ENCODE peak calls at places on chromosomes 6 and 20, in eight cellular contexts. One of them, this sample, is unnamed.

GRCh38 chr6:143773503-143773902 is 69.6 kb upstream of the LTV1 start:
- DNase-seq in H1: no peak
- DNase-seq in A549: no peak
- DNase-seq in K562: no peak
- DNase-seq in HCT116: no peak
- DNase-seq in endothelial cell of umbilical vein: no peak
- DNase-seq in HepG2: no peak
- DNase-seq in GM12878: no peak
- DNase-seq in this sample: no peak

GRCh38 chr6:142659661-142660060 is 285.3 kb downstream of the HIVEP2 start:
- DNase-seq in H1: no peak
- DNase-seq in A549: no peak
- DNase-seq in K562: no peak
- DNase-seq in HCT116: no peak
- DNase-seq in endothelial cell of umbilical vein: no peak
- DNase-seq in HepG2: no peak
- DNase-seq in GM12878: no peak
- DNase-seq in this sample: no peak

GRCh38 chr20:47992021-47992467 is 206.8 kb upstream of the SULF2 start:
- DNase-seq in H1: no peak
- DNase-seq in A549: no peak
- DNase-seq in K562: no peak
- DNase-seq in HCT116: no peak
- DNase-seq in endothelial cell of umbilical vein: no peak
- DNase-seq in HepG2: no peak
- DNase-seq in GM12878: no peak
- DNase-seq in this sample: no peak

GRCh38 chr20:23156842-23157423 is 70.8 kb upstream of the CD93 start:
- DNase-seq in H1: peak; percentile 24
- DNase-seq in A549: no peak
- DNase-seq in K562: no peak
- DNase-seq in HCT116: no peak
- DNase-seq in endothelial cell of umbilical vein: no peak
- DNase-seq in HepG2: no peak
- DNase-seq in GM12878: no peak
- DNase-seq in this sample: no peak

GRCh38 chr6:17305219-17306001 is 24.2 kb downstream of the RBM24 start:
- DNase-seq in H1: no peak
- DNase-seq in A549: no peak
- DNase-seq in K562: no peak
- DNase-seq in HCT116: no peak
- DNase-seq in endothelial cell of umbilical vein: no peak
- DNase-seq in HepG2: no peak
- DNase-seq in GM12878: no peak
- DNase-seq in this sample: no peak

GRCh38 chr6:5511924-5512323 is 250.6 kb downstream of the FARS2 start:
- DNase-seq in H1: no peak
- DNase-seq in A549: no peak
- DNase-seq in K562: no peak
- DNase-seq in HCT116: no peak
- DNase-seq in endothelial cell of umbilical vein: no peak
- DNase-seq in HepG2: no peak
- DNase-seq in GM12878: no peak
- DNase-seq in this sample: no peak

GRCh38 chr6:159109391-159109790 is 59.8 kb upstream of the FNDC1 start:
- DNase-seq in H1: no peak
- DNase-seq in A549: no peak
- DNase-seq in K562: no peak
- DNase-seq in HCT116: no peak
- DNase-seq in endothelial cell of umbilical vein: no peak
- DNase-seq in HepG2: no peak
- DNase-seq in GM12878: no peak
- DNase-seq in this sample: no peak

GRCh38 chr6:125270380-125270779 is 31.4 kb downstream of the HDDC2 start:
- DNase-seq in H1: no peak
- DNase-seq in A549: no peak
- DNase-seq in K562: no peak
- DNase-seq in HCT116: no peak
- DNase-seq in endothelial cell of umbilical vein: no peak
- DNase-seq in HepG2: no peak
- DNase-seq in GM12878: no peak
- DNase-seq in this sample: no peak

GRCh38 chr6:42471116-42471515 is 19.4 kb upstream of the TRERF1 start:
- DNase-seq in H1: no peak
- DNase-seq in A549: no peak
- DNase-seq in K562: no peak
- DNase-seq in HCT116: no peak
- DNase-seq in endothelial cell of umbilical vein: no peak
- DNase-seq in HepG2: no peak
- DNase-seq in GM12878: no peak
- DNase-seq in this sample: no peak

GRCh38 chr20:5595744-5596143 is 154.5 kb upstream of the SHLD1 start:
- DNase-seq in H1: no peak
- DNase-seq in A549: no peak
- DNase-seq in K562: no peak
- DNase-seq in HCT116: no peak
- DNase-seq in endothelial cell of umbilical vein: no peak
- DNase-seq in HepG2: no peak
- DNase-seq in GM12878: no peak
- DNase-seq in this sample: no peak

GRCh38 chr20:5592165-5592564 is 158.0 kb upstream of the SHLD1 start:
- DNase-seq in H1: no peak
- DNase-seq in A549: no peak
- DNase-seq in K562: no peak
- DNase-seq in HCT116: no peak
- DNase-seq in endothelial cell of umbilical vein: no peak
- DNase-seq in HepG2: no peak
- DNase-seq in GM12878: no peak
- DNase-seq in this sample: no peak

GRCh38 chr20:5592823-5593761 is 157.1 kb upstream of the SHLD1 start:
- DNase-seq in H1: no peak
- DNase-seq in A549: no peak
- DNase-seq in K562: no peak
- DNase-seq in HCT116: no peak
- DNase-seq in endothelial cell of umbilical vein: no peak
- DNase-seq in HepG2: no peak
- DNase-seq in GM12878: no peak
- DNase-seq in this sample: no peak

GRCh38 chr20:5600982-5601381 is 149.2 kb upstream of the SHLD1 start:
- DNase-seq in H1: no peak
- DNase-seq in A549: no peak
- DNase-seq in K562: no peak
- DNase-seq in HCT116: no peak
- DNase-seq in endothelial cell of umbilical vein: no peak
- DNase-seq in HepG2: no peak
- DNase-seq in GM12878: no peak
- DNase-seq in this sample: no peak

DNA sequence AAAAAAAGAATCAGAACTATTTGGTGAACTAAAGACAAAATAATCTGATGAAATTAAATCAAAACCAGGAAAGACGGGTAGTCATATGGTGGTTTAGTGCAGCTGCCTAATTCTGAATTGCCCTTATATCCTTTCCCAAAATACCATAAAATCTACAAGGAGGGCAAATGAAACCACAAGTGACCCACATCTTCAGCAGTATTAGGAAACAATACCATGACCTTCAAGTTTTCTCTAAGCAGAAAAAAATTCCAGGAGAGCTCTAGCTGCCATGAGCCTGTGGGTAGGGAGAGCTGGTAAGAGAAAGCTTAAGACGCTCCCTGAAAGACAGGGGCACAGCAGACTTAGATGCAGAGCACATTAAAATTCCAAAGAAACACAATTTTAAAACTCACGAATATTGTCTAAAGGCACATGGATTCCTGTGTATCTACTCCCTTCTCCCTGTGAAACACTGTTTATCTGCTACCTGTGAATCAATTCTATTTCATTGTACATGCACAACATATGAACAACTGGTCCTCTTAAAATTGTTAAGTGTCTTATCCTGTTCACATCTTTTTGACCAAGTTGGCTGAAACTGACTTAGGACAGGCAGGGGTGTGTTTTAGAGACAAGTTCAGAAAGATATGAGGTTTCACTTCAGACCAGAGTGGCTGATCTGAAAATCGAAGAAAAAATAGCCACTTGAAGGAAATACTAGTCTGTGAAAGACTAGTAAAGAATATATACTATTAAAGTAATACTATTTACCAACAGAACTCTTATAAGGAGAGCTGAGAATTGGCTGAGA is 153.6 kb upstream of the SHLD1 start:
- DNase-seq in H1: no peak
- DNase-seq in A549: no peak
- DNase-seq in K562: no peak
- DNase-seq in HCT116: no peak
- DNase-seq in endothelial cell of umbilical vein: no peak
- DNase-seq in HepG2: no peak
- DNase-seq in GM12878: no peak
- DNase-seq in this sample: no peak
- TF ChIP-seq MAX in H1: no peak
- TF ChIP-seq MAX in A549: no peak
- TF ChIP-seq MAX in K562: no peak
- TF ChIP-seq MAX in HCT116: no peak
- TF ChIP-seq MAX in endothelial cell of umbilical vein: no peak
- TF ChIP-seq MAX in HepG2: no peak
- TF ChIP-seq MAX in GM12878: no peak
- TF ChIP-seq MAX in this sample: no peak

DNA sequence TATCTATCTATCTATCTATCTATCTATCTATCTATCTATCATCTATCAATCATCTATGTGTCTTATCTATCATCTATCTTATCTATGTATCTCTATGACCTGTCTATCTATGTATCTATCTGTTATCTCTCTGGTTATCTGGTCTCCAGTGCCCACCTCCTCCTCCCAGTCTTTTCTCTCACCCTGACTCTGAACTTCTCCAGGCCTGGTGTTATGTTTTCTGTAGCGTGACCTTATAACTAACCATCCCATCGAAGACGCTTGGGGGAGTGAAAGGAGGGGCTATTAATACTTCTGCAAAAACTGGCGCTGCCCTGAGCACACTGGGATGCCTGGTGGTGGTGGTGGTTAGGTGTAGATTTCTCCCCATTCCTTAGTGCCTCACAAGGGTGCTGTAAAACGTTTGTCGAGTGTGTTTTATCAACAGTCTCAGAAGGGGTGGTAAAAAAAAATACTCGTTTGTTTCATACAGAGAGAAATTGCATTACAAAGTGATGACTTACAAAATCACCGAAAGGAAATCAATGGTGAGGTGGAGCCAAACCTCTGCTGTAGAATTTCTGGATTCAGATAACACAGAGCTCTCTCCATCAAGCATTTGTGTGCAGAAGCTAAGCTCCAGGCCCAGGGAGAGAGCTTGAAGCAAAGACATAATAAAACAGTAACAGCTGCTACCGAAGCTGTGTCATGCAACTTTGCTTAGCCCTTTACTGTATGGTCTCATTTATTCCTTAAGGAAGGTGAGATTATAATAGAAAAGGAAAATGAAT is 156.1 kb downstream of the BCAS1 start:
- DNase-seq in H1: no peak
- DNase-seq in A549: no peak
- DNase-seq in K562: no peak
- DNase-seq in HCT116: no peak
- DNase-seq in endothelial cell of umbilical vein: no peak
- DNase-seq in HepG2: no peak
- DNase-seq in GM12878: no peak
- DNase-seq in this sample: peak; percentile 75
- TF ChIP-seq POLR2A in H1: no peak
- TF ChIP-seq POLR2A in A549: no peak
- TF ChIP-seq POLR2A in K562: no peak
- TF ChIP-seq POLR2A in HCT116: no peak
- TF ChIP-seq POLR2A in endothelial cell of umbilical vein: no peak
- TF ChIP-seq POLR2A in HepG2: no peak
- TF ChIP-seq POLR2A in GM12878: no peak
- TF ChIP-seq POLR2A in this sample: no peak

DNA sequence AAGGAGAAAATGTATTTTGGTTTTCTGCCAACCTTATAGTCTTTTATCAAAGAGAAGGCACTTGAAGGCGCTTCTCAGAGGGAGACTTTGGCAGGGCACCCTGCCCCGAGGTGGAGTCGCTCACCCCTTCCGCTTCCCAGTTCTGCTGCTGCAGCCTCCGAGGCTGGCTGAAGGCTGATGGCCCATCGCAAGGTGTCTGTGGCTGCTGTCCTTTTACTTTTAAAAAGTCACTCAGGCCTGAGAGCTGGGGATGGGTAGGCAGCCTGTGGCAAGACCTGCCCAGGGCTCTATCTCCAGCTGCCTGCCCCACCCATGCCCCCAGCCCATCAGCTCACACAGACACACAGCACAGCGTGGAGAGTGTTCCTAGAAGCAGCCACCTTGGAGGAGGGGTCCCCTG is 206.6 kb upstream of the CST7 start:
- DNase-seq in H1: no peak
- DNase-seq in A549: no peak
- DNase-seq in K562: no peak
- DNase-seq in HCT116: no peak
- DNase-seq in endothelial cell of umbilical vein: no peak
- DNase-seq in HepG2: no peak
- DNase-seq in GM12878: no peak
- DNase-seq in this sample: no peak
- TF ChIP-seq MAX in H1: no peak
- TF ChIP-seq MAX in A549: no peak
- TF ChIP-seq MAX in K562: no peak
- TF ChIP-seq MAX in HCT116: no peak
- TF ChIP-seq MAX in endothelial cell of umbilical vein: no peak
- TF ChIP-seq MAX in HepG2: no peak
- TF ChIP-seq MAX in GM12878: no peak
- TF ChIP-seq MAX in this sample: no peak

GRCh38 chr6:136763716-136764521 is 28.4 kb downstream of the MAP3K5 start:
- DNase-seq in H1: no peak
- DNase-seq in A549: no peak
- DNase-seq in K562: no peak
- DNase-seq in HCT116: no peak
- DNase-seq in endothelial cell of umbilical vein: no peak
- DNase-seq in HepG2: no peak
- DNase-seq in GM12878: peak; percentile 78
- DNase-seq in this sample: peak; percentile 35
- TF ChIP-seq POLR2A in H1: no peak
- TF ChIP-seq POLR2A in A549: no peak
- TF ChIP-seq POLR2A in K562: no peak
- TF ChIP-seq POLR2A in HCT116: no peak
- TF ChIP-seq POLR2A in endothelial cell of umbilical vein: no peak
- TF ChIP-seq POLR2A in HepG2: no peak
- TF ChIP-seq POLR2A in GM12878: peak; percentile 68
- TF ChIP-seq POLR2A in this sample: no peak

DNA sequence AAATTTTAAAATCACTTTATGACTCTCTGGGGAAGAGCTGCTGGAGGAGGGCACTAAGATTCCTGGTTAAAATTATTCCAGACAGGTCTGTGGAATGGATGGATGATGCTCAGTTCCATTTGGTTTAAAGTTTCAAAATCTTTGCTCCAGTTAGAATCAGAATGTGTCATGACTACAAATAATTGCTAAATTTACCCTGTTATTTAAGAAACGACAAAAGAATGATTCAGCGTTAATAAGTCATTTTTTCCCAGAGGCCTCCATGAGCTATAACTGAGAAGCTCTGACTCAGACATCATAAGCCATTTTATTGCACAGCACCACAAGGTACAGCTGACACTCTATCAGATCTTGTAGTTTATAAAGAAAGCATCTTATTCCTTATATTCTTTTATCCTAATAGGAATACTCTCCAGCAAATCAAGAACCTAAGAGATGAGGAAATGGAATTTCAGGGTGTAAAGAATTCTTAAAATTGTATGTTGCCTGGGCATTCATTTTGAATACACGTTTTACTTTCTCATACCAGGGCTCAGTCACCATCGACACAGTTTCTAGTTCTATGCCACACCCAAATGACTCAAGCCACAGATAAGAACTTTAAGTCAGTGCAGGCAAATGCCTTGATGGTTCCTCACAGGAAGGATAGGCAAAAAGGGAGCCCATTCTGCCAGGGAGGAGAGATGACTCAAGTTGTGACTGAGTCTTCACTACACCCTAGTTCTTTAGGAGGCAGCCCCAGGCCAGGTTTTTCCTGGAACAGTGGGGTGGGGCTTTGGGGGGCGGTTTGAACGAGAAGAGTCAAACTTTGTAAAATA is 636.0 kb downstream of the MMUT start:
- DNase-seq in H1: no peak
- DNase-seq in A549: peak; percentile 96
- DNase-seq in K562: no peak
- DNase-seq in HCT116: peak; percentile 99
- DNase-seq in endothelial cell of umbilical vein: peak; percentile 71
- DNase-seq in HepG2: no peak
- DNase-seq in GM12878: no peak
- DNase-seq in this sample: no peak
- TF ChIP-seq MAX in H1: no peak
- TF ChIP-seq MAX in A549: peak; percentile 64
- TF ChIP-seq MAX in K562: no peak
- TF ChIP-seq MAX in HCT116: peak; percentile 15
- TF ChIP-seq MAX in endothelial cell of umbilical vein: no peak
- TF ChIP-seq MAX in HepG2: no peak
- TF ChIP-seq MAX in GM12878: no peak
- TF ChIP-seq MAX in this sample: no peak

This sample was measured in NB4.